ENCODE peak calls at places on chromosome 22, in four cellular contexts. L is A549, Q is K562, N is HepG2. S is an unnamed sample.

GRCh38 chr22:40128989-40129388 is 48.7 kb upstream of the TNRC6B start:
- DNase-seq in L (no peak), Q (no peak), N (no peak), S (no peak)

GRCh38 chr22:29029202-29030000 is 32.2 kb downstream of the C22orf31 start:
- DNase-seq in L (no peak), Q (no peak), N (no peak), S (no peak)

GRCh38 chr22:37431811-37432707 is 4.8 kb upstream of the ELFN2 start:
- DNase-seq in L (peak; percentile 75), Q (no peak), N (peak; percentile 19), S (peak; percentile 99)

GRCh38 chr22:50313600-50313999 is 6.2 kb upstream of the PLXNB2 start:
- DNase-seq in L (no peak), Q (no peak), N (no peak), S (no peak)

GRCh38 chr22:36901411-36902142 is 11.9 kb upstream of the CSF2RB start:
- DNase-seq in L (no peak), Q (peak; percentile 18), N (no peak), S (no peak)

GRCh38 chr22:40212126-40212525 is 34.4 kb downstream of the TNRC6B start:
- DNase-seq in L (no peak), Q (no peak), N (peak; percentile 44), S (no peak)

GRCh38 chr22:25822344-25822743 is 80.4 kb downstream of the MYO18B start:
- DNase-seq in L (no peak), Q (no peak), N (no peak), S (no peak)

GRCh38 chr22:21640810-21641209 is 1.3 kb upstream of the SDF2L1 start:
- DNase-seq in L (no peak), Q (no peak), N (no peak), S (no peak)

GRCh38 chr22:36257308-36257707 is 4.4 kb downstream of the APOL1 start:
- DNase-seq in L (no peak), Q (no peak), N (no peak), S (no peak)

DNA sequence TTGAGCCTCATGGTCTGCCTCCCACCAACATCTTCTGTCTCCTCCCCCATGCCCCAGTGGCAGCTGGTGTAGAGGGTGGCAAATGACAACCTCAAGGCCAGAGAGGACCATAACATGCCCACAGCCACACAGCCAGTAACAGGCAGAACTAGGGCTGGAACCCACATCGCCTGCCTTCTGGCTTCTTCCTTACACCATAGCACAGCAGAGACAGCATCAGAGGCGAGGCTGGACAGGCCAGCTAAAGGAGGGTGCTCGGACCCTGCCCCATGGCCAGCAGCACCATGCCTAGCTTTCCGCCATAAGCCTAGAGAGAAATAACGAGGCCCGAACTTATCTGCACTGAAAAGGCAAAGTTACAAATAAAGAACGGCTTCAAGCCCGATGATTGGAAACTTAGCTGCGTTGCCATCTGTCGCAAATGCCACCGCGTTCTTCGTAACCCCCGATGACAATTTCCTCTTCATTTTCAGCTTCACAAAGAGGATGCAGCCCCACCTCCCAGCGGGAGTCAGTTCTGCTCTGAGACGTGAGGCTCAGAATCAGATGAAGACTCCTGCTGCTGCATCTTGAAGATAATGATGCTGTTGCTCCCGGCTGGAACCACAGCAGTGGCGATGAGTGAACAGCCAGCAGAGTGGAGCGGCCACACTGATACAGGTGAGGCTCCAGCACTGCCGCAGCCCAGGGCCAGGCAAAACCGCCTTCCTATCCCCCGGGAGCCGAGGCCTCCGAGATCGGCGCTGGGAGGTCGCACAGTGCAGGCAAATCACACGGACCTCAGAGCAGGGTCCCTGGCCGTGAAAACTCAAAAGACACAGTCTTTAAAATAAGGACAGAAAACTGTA is 73.8 kb upstream of the RTL6 start:
- DNase-seq in L (no peak), Q (no peak), N (no peak), S (no peak)
- TF ChIP-seq MAZ in L (no peak), Q (no peak), N (no peak), S (no peak)

GRCh38 chr22:46150615-46151423 is 493 bp downstream of the PPARA start:
- DNase-seq in L (peak; percentile 31), Q (peak; percentile 88), N (no peak), S (no peak)
- TF ChIP-seq MAZ in L (no peak), Q (no peak), N (no peak), S (no peak)

DNA sequence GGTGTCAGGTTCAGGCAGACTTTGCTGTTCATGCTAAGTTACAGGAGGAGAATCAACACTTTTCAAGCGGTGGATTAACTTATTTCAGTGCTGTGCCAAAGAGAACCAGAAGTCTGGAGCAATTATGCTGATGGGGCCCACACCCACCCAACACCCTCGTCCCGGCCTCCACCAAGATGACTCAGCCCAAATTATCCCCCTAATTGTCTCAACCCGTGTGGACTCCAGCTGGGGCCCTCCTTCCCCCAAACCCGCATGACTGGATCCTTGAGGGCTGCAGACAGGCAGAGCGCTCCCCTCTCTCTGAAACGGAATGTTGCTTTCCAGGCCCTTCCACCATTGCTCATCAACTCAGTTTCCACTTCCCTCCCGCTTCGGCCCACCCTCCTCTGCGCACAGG is 34.6 kb upstream of the MN1 start:
- DNase-seq in L (no peak), Q (no peak), N (no peak), S (no peak)
- TF ChIP-seq MAZ in L (no peak), Q (no peak), N (no peak), S (no peak)

DNA sequence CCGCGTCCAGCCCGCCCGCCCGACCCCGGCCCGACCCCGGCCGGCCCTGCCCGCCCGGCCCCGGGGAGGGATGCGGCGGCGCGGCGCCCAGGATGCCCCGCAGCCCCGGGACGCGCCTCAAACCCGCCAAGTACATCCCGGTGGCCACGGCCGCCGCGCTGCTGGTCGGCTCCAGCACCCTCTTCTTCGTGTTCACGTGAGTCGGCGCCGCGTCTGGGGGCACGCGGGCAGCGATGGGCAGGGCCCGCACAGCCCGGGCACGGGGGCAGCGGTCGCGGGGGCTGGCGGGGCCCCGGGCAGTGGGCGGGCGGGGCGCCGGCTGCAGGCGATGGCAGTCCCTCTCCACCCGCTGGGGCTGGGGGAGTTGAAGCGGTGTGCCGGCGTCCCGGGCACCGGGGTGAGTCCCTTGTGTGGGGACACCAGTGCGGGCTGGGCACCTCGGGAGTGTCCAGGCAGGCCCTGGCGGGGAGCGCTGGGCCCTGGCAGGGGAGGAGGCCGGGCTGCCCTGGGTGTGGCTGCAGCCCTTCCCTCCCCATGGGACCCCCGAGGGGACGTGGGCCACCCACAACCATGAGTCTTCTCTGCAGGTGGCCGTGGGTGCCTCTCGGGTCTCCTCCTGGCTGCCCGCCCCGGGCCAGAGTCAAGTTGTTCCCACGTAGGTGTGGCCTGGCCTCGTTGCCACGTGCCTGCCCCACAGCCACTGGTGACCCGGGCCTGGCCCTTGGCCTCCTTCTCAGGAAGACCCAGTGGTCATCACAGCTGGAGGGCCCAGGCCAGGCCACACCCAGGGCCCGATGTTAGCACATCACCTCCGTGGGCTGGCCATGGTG is 467 bp downstream of the ZDHHC8 start:
- DNase-seq in L (no peak), Q (peak; percentile 88), N (no peak), S (no peak)
- TF ChIP-seq MAZ in L (no peak), Q (peak; percentile 64), N (no peak), S (no peak)

GRCh38 chr22:43843783-43844530 is 18.4 kb downstream of the SULT4A1 start:
- DNase-seq in L (no peak), Q (no peak), N (no peak), S (no peak)
- TF ChIP-seq MAZ in L (no peak), Q (no peak), N (no peak), S (no peak)